ENCODE peak calls at places on chromosomes 4 and X, in four cellular contexts. Y is CD14-positive monocyte, L is GM13976, A is NCI-H2171. F is an unnamed sample.

GRCh38 chrX:41779058-41779564 is 55.1 kb downstream of the GPR82 start:
- DNase-seq in Y (no peak), L (no peak), A (peak), F (peak)

GRCh38 chrX:46770817-46771163 is 11.9 kb upstream of the SLC9A7 start:
- DNase-seq in Y (no peak), L (no peak), A (no peak), F (no peak)

GRCh38 chrX:8849945-8850344 is 48.8 kb upstream of the FAM9A start:
- DNase-seq in Y (no peak), L (no peak), A (no peak), F (no peak)

GRCh38 chr4:89324671-89325070 is 17.1 kb upstream of the GPRIN3 start:
- DNase-seq in Y (peak), L (peak), A (no peak), F (no peak)

GRCh38 chrX:112688242-112688641 is 8.5 kb upstream of the LHFPL1 start:
- DNase-seq in Y (no peak), L (no peak), A (no peak), F (no peak)

GRCh38 chr4:41256740-41257256 is at the start of gene UCHL1:
- DNase-seq in Y (no peak), L (peak), A (peak), F (peak)

GRCh38 chr4:64341711-64342110 is 67.5 kb downstream of the TECRL start:
- DNase-seq in Y (no peak), L (no peak), A (peak), F (no peak)

GRCh38 chr4:22848332-22848731 is 155.6 kb downstream of the GBA3 start:
- DNase-seq in Y (no peak), L (no peak), A (no peak), F (no peak)

GRCh38 chr4:100895572-100896197 is 377.9 kb upstream of the EMCN start:
- DNase-seq in Y (no peak), L (peak), A (no peak), F (no peak)

GRCh38 chrX:28876415-28876814 is 289.2 kb downstream of the IL1RAPL1 start:
- DNase-seq in Y (no peak), L (no peak), A (no peak), F (no peak)

GRCh38 chrX:43840265-43840664 is 42.0 kb downstream of the MAOB start:
- DNase-seq in Y (no peak), L (no peak), A (no peak), F (no peak)

GRCh38 chrX:110032534-110033161 is 29.7 kb downstream of the TMEM164 start:
- DNase-seq in Y (no peak), L (no peak), A (no peak), F (no peak)

GRCh38 chrX:72297953-72298730 is 7.6 kb downstream of the CITED1 start:
- DNase-seq in Y (no peak), L (peak), A (no peak), F (peak)

GRCh38 chr4:7710576-7711329 is 228.9 kb downstream of the AFAP1 start:
- DNase-seq in Y (no peak), L (no peak), A (peak), F (no peak)

GRCh38 chr4:101961144-101961543 is 170.6 kb downstream of the BANK1 start:
- DNase-seq in Y (no peak), L (no peak), A (no peak), F (no peak)

GRCh38 chrX:65551086-65551485 is 16.5 kb upstream of the LAS1L start:
- DNase-seq in Y (no peak), L (no peak), A (no peak), F (no peak)

GRCh38 chrX:114344756-114345155 is 239.1 kb upstream of the HTR2C start:
- DNase-seq in Y (no peak), L (peak), A (peak), F (peak)

GRCh38 chr4:18155062-18156041 is 133.8 kb upstream of the LCORL start:
- DNase-seq in Y (no peak), L (no peak), A (no peak), F (no peak)

GRCh38 chr4:85842540-85842939 is 367.6 kb downstream of the ARHGAP24 start:
- DNase-seq in Y (peak), L (no peak), A (peak), F (no peak)

GRCh38 chrX:42770566-42770965 is 7.4 kb downstream of the PPP1R2C start:
- DNase-seq in Y (no peak), L (no peak), A (no peak), F (no peak)

GRCh38 chr4:32789026-32789608 is 2068.9 kb downstream of the PCDH7 start:
- DNase-seq in Y (no peak), L (no peak), A (no peak), F (peak)

GRCh38 chrX:12777670-12778069 is 13.5 kb upstream of the PRPS2 start:
- DNase-seq in Y (no peak), L (no peak), A (no peak), F (no peak)